ENCODE peak calls at places on chromosomes 6 and 20, in eight cellular contexts. One of them, this sample, is unnamed.

GRCh38 chr6:129276986-129277385 is 394.0 kb downstream of the LAMA2 start:
- DNase-seq in GM23248: no peak
- DNase-seq in cardiac fibroblast: peak; percentile 27
- DNase-seq in A549: no peak
- DNase-seq in retinal pigment epithelial cell: no peak
- DNase-seq in DND-41: no peak
- DNase-seq in aorta: no peak
- DNase-seq in naive thymus-derived CD4-positive, alpha-beta T cell: no peak
- DNase-seq in this sample: no peak

GRCh38 chr6:34897708-34898107 is 8.7 kb downstream of the ANKS1A start:
- DNase-seq in GM23248: no peak
- DNase-seq in retinal pigment epithelial cell: no peak
- DNase-seq in DND-41: no peak
- DNase-seq in A549: no peak
- DNase-seq in naive thymus-derived CD4-positive, alpha-beta T cell: no peak
- DNase-seq in aorta: no peak
- DNase-seq in cardiac fibroblast: no peak
- DNase-seq in this sample: no peak

GRCh38 chr6:25465931-25466330 is 186.1 kb upstream of the SCGN start:
- DNase-seq in retinal pigment epithelial cell: no peak
- DNase-seq in A549: no peak
- DNase-seq in aorta: no peak
- DNase-seq in naive thymus-derived CD4-positive, alpha-beta T cell: no peak
- DNase-seq in cardiac fibroblast: no peak
- DNase-seq in GM23248: no peak
- DNase-seq in DND-41: no peak
- DNase-seq in this sample: peak; percentile 55

GRCh38 chr20:48489656-48490055 is 338.1 kb downstream of the PREX1 start:
- DNase-seq in naive thymus-derived CD4-positive, alpha-beta T cell: no peak
- DNase-seq in DND-41: no peak
- DNase-seq in A549: no peak
- DNase-seq in cardiac fibroblast: no peak
- DNase-seq in GM23248: no peak
- DNase-seq in retinal pigment epithelial cell: no peak
- DNase-seq in aorta: no peak
- DNase-seq in this sample: no peak

GRCh38 chr6:31834367-31834703 is 6.8 kb downstream of the HSPA1B start:
- DNase-seq in DND-41: peak; percentile 80
- DNase-seq in A549: peak; percentile 89
- DNase-seq in cardiac fibroblast: peak; percentile 91
- DNase-seq in retinal pigment epithelial cell: no peak
- DNase-seq in naive thymus-derived CD4-positive, alpha-beta T cell: peak; percentile 57
- DNase-seq in GM23248: peak; percentile 95
- DNase-seq in aorta: peak; percentile 95
- DNase-seq in this sample: peak; percentile 92

GRCh38 chr6:157104803-157105202 is 218.5 kb downstream of the TMEM242 start:
- DNase-seq in cardiac fibroblast: no peak
- DNase-seq in A549: no peak
- DNase-seq in naive thymus-derived CD4-positive, alpha-beta T cell: no peak
- DNase-seq in GM23248: no peak
- DNase-seq in retinal pigment epithelial cell: no peak
- DNase-seq in aorta: no peak
- DNase-seq in DND-41: no peak
- DNase-seq in this sample: no peak

GRCh38 chr6:119598883-119599282 is 249.3 kb upstream of the MAN1A1 start:
- DNase-seq in DND-41: no peak
- DNase-seq in retinal pigment epithelial cell: no peak
- DNase-seq in A549: no peak
- DNase-seq in cardiac fibroblast: no peak
- DNase-seq in GM23248: no peak
- DNase-seq in naive thymus-derived CD4-positive, alpha-beta T cell: no peak
- DNase-seq in aorta: no peak
- DNase-seq in this sample: no peak

GRCh38 chr6:41940759-41941279 is 789 bp downstream of the CCND3 start:
- DNase-seq in aorta: peak; percentile 85
- DNase-seq in GM23248: peak; percentile 74
- DNase-seq in naive thymus-derived CD4-positive, alpha-beta T cell: peak; percentile 49
- DNase-seq in A549: peak; percentile 62
- DNase-seq in retinal pigment epithelial cell: no peak
- DNase-seq in cardiac fibroblast: peak; percentile 37
- DNase-seq in DND-41: peak; percentile 95
- DNase-seq in this sample: peak; percentile 62

GRCh38 chr20:53413188-53413631 is 180.4 kb downstream of the ZNF217 start:
- DNase-seq in retinal pigment epithelial cell: no peak
- DNase-seq in A549: peak; percentile 59
- DNase-seq in DND-41: peak; percentile 38
- DNase-seq in GM23248: no peak
- DNase-seq in cardiac fibroblast: no peak
- DNase-seq in aorta: no peak
- DNase-seq in naive thymus-derived CD4-positive, alpha-beta T cell: no peak
- DNase-seq in this sample: no peak

GRCh38 chr20:25018841-25019240 is 26.3 kb upstream of the APMAP start:
- DNase-seq in naive thymus-derived CD4-positive, alpha-beta T cell: no peak
- DNase-seq in A549: no peak
- DNase-seq in aorta: peak; percentile 48
- DNase-seq in DND-41: no peak
- DNase-seq in retinal pigment epithelial cell: no peak
- DNase-seq in GM23248: no peak
- DNase-seq in cardiac fibroblast: no peak
- DNase-seq in this sample: no peak

GRCh38 chr20:40414843-40415615 is 274.0 kb downstream of the MAFB start:
- DNase-seq in cardiac fibroblast: no peak
- DNase-seq in naive thymus-derived CD4-positive, alpha-beta T cell: no peak
- DNase-seq in DND-41: no peak
- DNase-seq in retinal pigment epithelial cell: no peak
- DNase-seq in GM23248: no peak
- DNase-seq in A549: no peak
- DNase-seq in aorta: no peak
- DNase-seq in this sample: no peak

GRCh38 chr6:88566746-88567534 is 396.5 kb downstream of the RNGTT start:
- DNase-seq in retinal pigment epithelial cell: no peak
- DNase-seq in A549: no peak
- DNase-seq in DND-41: peak; percentile 54
- DNase-seq in naive thymus-derived CD4-positive, alpha-beta T cell: no peak
- DNase-seq in GM23248: no peak
- DNase-seq in cardiac fibroblast: no peak
- DNase-seq in aorta: no peak
- DNase-seq in this sample: no peak

GRCh38 chr6:105087571-105088211 is 92.1 kb downstream of the POPDC3 start:
- DNase-seq in retinal pigment epithelial cell: peak; percentile 25
- DNase-seq in DND-41: peak; percentile 34
- DNase-seq in GM23248: peak; percentile 72
- DNase-seq in A549: peak; percentile 57
- DNase-seq in cardiac fibroblast: peak; percentile 77
- DNase-seq in aorta: no peak
- DNase-seq in naive thymus-derived CD4-positive, alpha-beta T cell: peak; percentile 11
- DNase-seq in this sample: peak; percentile 81

GRCh38 chr6:27631614-27631925 is 158.7 kb upstream of the ZNF184 start:
- DNase-seq in A549: no peak
- DNase-seq in DND-41: no peak
- DNase-seq in cardiac fibroblast: no peak
- DNase-seq in retinal pigment epithelial cell: no peak
- DNase-seq in naive thymus-derived CD4-positive, alpha-beta T cell: no peak
- DNase-seq in GM23248: no peak
- DNase-seq in aorta: no peak
- DNase-seq in this sample: no peak

DNA sequence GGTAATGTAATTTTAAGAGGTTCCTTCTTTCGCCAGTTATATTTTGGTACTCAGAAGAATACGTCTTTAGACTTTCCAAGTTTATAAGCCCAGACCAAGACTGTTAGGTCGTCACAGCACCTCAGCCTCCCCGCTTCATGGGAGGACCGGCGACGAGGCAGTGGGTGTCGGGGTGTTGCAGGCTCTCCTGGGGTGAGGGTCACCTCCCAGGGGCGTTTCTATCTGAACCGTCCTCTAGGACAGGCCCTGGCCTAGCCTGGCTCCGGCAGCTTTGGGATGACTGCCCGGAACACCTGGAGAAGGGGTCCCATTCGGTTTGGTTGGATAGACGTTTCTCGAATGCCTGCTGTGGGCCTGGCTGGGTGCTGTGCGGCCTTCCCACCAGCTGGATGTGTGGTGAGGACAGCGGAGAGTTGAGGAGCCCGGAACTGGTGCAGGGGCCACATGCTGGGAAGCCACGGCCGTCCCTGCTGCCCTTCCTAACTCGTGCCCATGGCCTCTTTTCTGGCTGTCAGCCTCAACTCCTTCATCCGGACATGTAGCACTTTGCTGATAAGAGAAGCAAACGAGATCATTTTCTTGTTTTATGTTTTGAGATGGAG is 1.1 kb downstream of the OSBPL2 start:
- DNase-seq in A549: no peak
- DNase-seq in retinal pigment epithelial cell: no peak
- DNase-seq in cardiac fibroblast: no peak
- DNase-seq in aorta: no peak
- DNase-seq in naive thymus-derived CD4-positive, alpha-beta T cell: no peak
- DNase-seq in GM23248: peak; percentile 52
- DNase-seq in DND-41: no peak
- DNase-seq in this sample: no peak
- H3K4me3 ChIP-seq in A549: peak overlapping the region; percentile 98
- H3K4me3 ChIP-seq in retinal pigment epithelial cell: peak overlapping the region; percentile 71
- H3K4me3 ChIP-seq in cardiac fibroblast: peak overlapping the region; percentile 60
- H3K4me3 ChIP-seq in aorta: peak overlapping the region; percentile 93
- H3K4me3 ChIP-seq in naive thymus-derived CD4-positive, alpha-beta T cell: peak overlapping the region; percentile 48
- H3K4me3 ChIP-seq in GM23248: peak overlapping the region; percentile 82
- H3K4me3 ChIP-seq in DND-41: peak overlapping the region; percentile 62
- H3K4me3 ChIP-seq in this sample: peak overlapping the region; percentile 84

DNA sequence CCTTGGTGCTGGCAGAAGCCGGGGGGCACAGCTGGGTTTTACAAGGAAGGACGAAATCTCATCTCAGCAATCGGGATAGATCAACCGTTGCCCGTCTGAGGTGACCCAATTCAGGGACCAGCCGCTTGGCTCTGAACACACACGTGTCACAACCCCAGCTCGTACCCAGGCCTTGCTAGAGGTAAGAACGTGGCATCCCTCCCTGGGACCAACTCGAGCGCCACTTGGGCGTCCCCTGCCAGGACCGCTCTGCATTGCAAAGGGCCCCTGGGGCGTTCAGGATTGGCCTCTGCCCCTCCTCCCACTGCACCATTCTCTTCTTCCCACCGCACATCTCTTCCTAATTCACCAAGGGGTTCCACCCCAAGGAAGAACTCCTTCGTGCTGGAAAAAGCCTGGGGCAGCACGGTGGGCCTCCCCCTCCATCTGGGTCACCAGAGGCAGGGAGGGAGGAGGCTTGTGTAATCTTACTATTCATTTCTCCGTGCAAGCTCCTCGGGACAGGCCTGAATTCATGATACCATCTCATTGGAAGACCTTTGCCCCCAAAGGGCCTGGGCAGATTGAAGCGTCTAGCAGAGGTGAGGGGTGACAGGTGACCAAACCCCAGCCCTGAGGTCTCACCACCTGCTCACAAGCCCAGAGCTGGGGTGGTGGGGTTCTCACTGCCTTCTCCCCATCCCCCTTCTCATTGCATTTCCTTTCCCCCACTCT is 136.8 kb downstream of the LY86 start:
- DNase-seq in naive thymus-derived CD4-positive, alpha-beta T cell: no peak
- DNase-seq in cardiac fibroblast: no peak
- DNase-seq in DND-41: no peak
- DNase-seq in retinal pigment epithelial cell: no peak
- DNase-seq in aorta: no peak
- DNase-seq in GM23248: no peak
- DNase-seq in A549: no peak
- DNase-seq in this sample: no peak
- H3K4me3 ChIP-seq in naive thymus-derived CD4-positive, alpha-beta T cell: peak overlapping the region; percentile 44
- H3K4me3 ChIP-seq in cardiac fibroblast: peak overlapping the region; percentile 35
- H3K4me3 ChIP-seq in DND-41: no peak overlapping the region
- H3K4me3 ChIP-seq in retinal pigment epithelial cell: peak overlapping the region; percentile 39
- H3K4me3 ChIP-seq in aorta: no peak overlapping the region
- H3K4me3 ChIP-seq in GM23248: peak overlapping the region; percentile 67
- H3K4me3 ChIP-seq in A549: no peak overlapping the region
- H3K4me3 ChIP-seq in this sample: peak overlapping the region; percentile 64

DNA sequence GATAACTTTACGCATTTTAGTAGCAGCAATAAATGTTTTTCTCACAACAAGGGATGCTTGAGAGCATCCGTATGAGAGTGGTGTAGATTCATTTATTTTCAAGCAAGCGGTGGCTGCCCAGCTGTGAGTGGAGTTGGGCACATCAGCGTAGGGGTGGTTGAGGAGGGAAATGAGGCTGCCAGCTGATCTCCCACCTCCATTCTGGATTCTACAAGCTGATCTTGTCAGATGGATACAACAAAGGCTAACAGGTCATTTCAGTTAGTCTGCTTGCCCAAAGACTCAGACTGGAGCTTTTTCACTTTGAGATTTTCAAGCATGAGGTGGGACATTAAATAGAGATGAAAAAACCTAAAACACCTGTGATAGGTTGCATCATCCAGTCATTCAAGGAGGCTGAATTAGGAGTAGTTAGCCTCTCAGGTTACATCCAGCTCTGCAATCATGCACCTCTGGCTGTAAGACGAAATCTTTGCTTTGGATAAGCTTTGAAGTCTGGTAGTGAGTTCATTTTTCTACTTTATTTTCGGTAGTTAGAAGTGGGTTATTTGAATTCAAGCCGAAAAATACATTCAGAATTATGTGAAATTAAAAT is 1.9 kb upstream of the BACH2 start:
- DNase-seq in A549: no peak
- DNase-seq in GM23248: no peak
- DNase-seq in cardiac fibroblast: no peak
- DNase-seq in aorta: no peak
- DNase-seq in naive thymus-derived CD4-positive, alpha-beta T cell: no peak
- DNase-seq in retinal pigment epithelial cell: no peak
- DNase-seq in DND-41: no peak
- DNase-seq in this sample: no peak
- H3K4me3 ChIP-seq in A549: no peak overlapping the region
- H3K4me3 ChIP-seq in GM23248: no peak overlapping the region
- H3K4me3 ChIP-seq in cardiac fibroblast: no peak overlapping the region
- H3K4me3 ChIP-seq in aorta: no peak overlapping the region
- H3K4me3 ChIP-seq in naive thymus-derived CD4-positive, alpha-beta T cell: no peak overlapping the region
- H3K4me3 ChIP-seq in retinal pigment epithelial cell: no peak overlapping the region
- H3K4me3 ChIP-seq in DND-41: no peak overlapping the region
- H3K4me3 ChIP-seq in this sample: no peak overlapping the region

GRCh38 chr6:16305246-16305725 is 66.9 kb downstream of the GMPR start:
- DNase-seq in aorta: no peak
- DNase-seq in A549: no peak
- DNase-seq in retinal pigment epithelial cell: no peak
- DNase-seq in naive thymus-derived CD4-positive, alpha-beta T cell: no peak
- DNase-seq in cardiac fibroblast: no peak
- DNase-seq in GM23248: no peak
- DNase-seq in DND-41: no peak
- DNase-seq in this sample: no peak

GRCh38 chr6:16302721-16303552 is 64.5 kb downstream of the GMPR start:
- DNase-seq in retinal pigment epithelial cell: no peak
- DNase-seq in GM23248: no peak
- DNase-seq in cardiac fibroblast: no peak
- DNase-seq in DND-41: no peak
- DNase-seq in A549: no peak
- DNase-seq in naive thymus-derived CD4-positive, alpha-beta T cell: no peak
- DNase-seq in aorta: no peak
- DNase-seq in this sample: no peak

GRCh38 chr6:16306334-16306733 is 67.9 kb downstream of the GMPR start:
- DNase-seq in A549: no peak
- DNase-seq in aorta: no peak
- DNase-seq in retinal pigment epithelial cell: no peak
- DNase-seq in GM23248: no peak
- DNase-seq in DND-41: no peak
- DNase-seq in naive thymus-derived CD4-positive, alpha-beta T cell: no peak
- DNase-seq in cardiac fibroblast: no peak
- DNase-seq in this sample: no peak

GRCh38 chr6:16301511-16301910 is 63.1 kb downstream of the GMPR start:
- DNase-seq in retinal pigment epithelial cell: no peak
- DNase-seq in GM23248: no peak
- DNase-seq in cardiac fibroblast: no peak
- DNase-seq in aorta: no peak
- DNase-seq in naive thymus-derived CD4-positive, alpha-beta T cell: no peak
- DNase-seq in DND-41: no peak
- DNase-seq in A549: no peak
- DNase-seq in this sample: no peak

GRCh38 chr6:16305788-16306187 is 67.4 kb downstream of the GMPR start:
- DNase-seq in aorta: no peak
- DNase-seq in GM23248: no peak
- DNase-seq in retinal pigment epithelial cell: no peak
- DNase-seq in DND-41: no peak
- DNase-seq in cardiac fibroblast: no peak
- DNase-seq in A549: no peak
- DNase-seq in naive thymus-derived CD4-positive, alpha-beta T cell: no peak
- DNase-seq in this sample: no peak
- H3K4me3 ChIP-seq in aorta: no peak overlapping the region
- H3K4me3 ChIP-seq in GM23248: no peak overlapping the region
- H3K4me3 ChIP-seq in retinal pigment epithelial cell: no peak overlapping the region
- H3K4me3 ChIP-seq in DND-41: no peak overlapping the region
- H3K4me3 ChIP-seq in cardiac fibroblast: no peak overlapping the region
- H3K4me3 ChIP-seq in A549: no peak overlapping the region
- H3K4me3 ChIP-seq in naive thymus-derived CD4-positive, alpha-beta T cell: no peak overlapping the region
- H3K4me3 ChIP-seq in this sample: no peak overlapping the region